ENCODE peak calls at places on chromosomes 2 and 18, in eight cellular contexts. S, M, V, O, T, E, G and F are unnamed samples.
A peak's percentile ranks its signal among the peaks of the same experiment; 100 is the strongest.

GRCh38 chr2:113877651-113878594 is 12.0 kb upstream of the ACTR3 start:
- DNase-seq in S (no peak), M (no peak), V (peak; percentile 59), O (no peak), T (peak; percentile 81), E (peak; percentile 41), G (no peak), F (no peak)

GRCh38 chr18:52070295-52070756 is 269.7 kb upstream of the DCC start:
- DNase-seq in S (no peak), M (no peak), V (no peak), O (no peak), T (no peak), E (no peak), G (no peak), F (no peak)

GRCh38 chr18:11752116-11752911 is 63.2 kb downstream of the GNAL start:
- DNase-seq in S (peak; percentile 63), M (no peak), V (peak; percentile 16), O (peak; percentile 75), T (peak; percentile 32), E (peak; percentile 20), G (peak; percentile 60), F (peak; percentile 12)

GRCh38 chr18:2898131-2898640 is 51.4 kb downstream of the EMILIN2 start:
- DNase-seq in S (no peak), M (no peak), V (peak; percentile 51), O (no peak), T (peak; percentile 79), E (no peak), G (no peak), F (no peak)

GRCh38 chr18:9148239-9148552 is 11.6 kb downstream of the ANKRD12 start:
- DNase-seq in S (no peak), M (no peak), V (no peak), O (no peak), T (no peak), E (no peak), G (no peak), F (no peak)

GRCh38 chr2:79972661-79973060 is 331.9 kb downstream of the LRRTM1 start:
- DNase-seq in S (no peak), M (no peak), V (no peak), O (no peak), T (no peak), E (no peak), G (no peak), F (no peak)

GRCh38 chr18:49101230-49101629 is 150.5 kb upstream of the SMAD7 start:
- DNase-seq in S (no peak), M (no peak), V (no peak), O (no peak), T (no peak), E (no peak), G (no peak), F (no peak)

GRCh38 chr2:95025406-95026319 is at the start of gene MAL:
- DNase-seq in S (peak; percentile 39), M (no peak), V (no peak), O (peak; percentile 84), T (peak; percentile 28), E (no peak), G (peak; percentile 71), F (peak; percentile 26)

DNA sequence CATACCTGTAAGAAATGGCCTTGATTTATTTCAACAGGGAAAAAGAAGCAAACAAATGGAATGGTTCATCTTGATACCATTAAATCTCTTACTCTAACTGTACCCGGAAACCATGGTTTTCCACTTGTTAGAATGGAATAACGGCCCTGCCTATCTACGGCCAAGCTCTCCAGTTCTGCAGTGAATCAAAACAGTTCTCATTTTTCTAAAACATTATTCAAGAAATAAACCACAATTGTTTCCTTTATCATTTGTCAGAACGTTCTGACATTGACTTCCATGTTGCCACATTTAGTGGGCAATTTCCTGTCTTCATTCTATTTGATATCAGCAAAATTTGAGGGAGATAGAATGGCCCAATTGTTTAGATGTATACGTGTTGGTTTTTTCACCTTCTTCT is 118.8 kb upstream of the CDH19 start:
- DNase-seq in S (no peak), M (no peak), V (no peak), O (no peak), T (no peak), E (no peak), G (no peak), F (no peak)
- TF ChIP-seq CTCF in S (no peak), M (no peak), V (no peak), O (no peak), T (no peak), E (no peak), G (no peak), F (no peak)

GRCh38 chr18:76922107-76922506 is 99.8 kb downstream of the ZNF236 start:
- DNase-seq in S (peak; percentile 50), M (no peak), V (peak; percentile 8), O (peak; percentile 83), T (peak; percentile 71), E (peak; percentile 63), G (peak; percentile 69), F (peak; percentile 40)
- TF ChIP-seq CTCF in S (peak; percentile 30), M (no peak), V (peak; percentile 64), O (peak; percentile 71), T (peak; percentile 56), E (peak; percentile 53), G (peak; percentile 64), F (peak; percentile 72)

GRCh38 chr18:71850602-71851001 is 693.5 kb downstream of the CBLN2 start:
- DNase-seq in S (no peak), M (no peak), V (no peak), O (no peak), T (no peak), E (no peak), G (no peak), F (no peak)

GRCh38 chr18:71844810-71845209 is 699.3 kb downstream of the CBLN2 start:
- DNase-seq in S (no peak), M (no peak), V (no peak), O (no peak), T (no peak), E (no peak), G (no peak), F (no peak)

DNA sequence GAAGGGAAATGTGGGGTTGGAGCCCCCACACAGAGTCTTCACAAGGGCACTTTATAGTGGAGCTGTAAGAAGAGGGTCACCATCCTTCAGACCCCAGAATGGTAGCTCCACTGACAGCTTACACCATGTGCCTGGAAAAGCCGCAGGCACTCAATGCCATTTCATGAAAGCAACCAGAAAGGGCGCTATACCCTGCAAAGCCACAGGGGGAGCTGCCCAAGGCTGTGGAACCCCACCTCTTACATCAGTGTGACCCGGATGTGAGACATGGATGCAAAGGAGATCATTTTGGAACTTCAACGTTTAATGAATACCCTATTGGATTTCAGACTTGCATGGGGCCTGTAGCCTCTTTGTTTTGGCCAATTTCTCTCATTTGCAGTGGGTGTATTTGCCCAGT is 694.7 kb downstream of the CBLN2 start:
- DNase-seq in S (no peak), M (no peak), V (no peak), O (peak; percentile 3), T (no peak), E (no peak), G (no peak), F (no peak)
- TF ChIP-seq CTCF in S (no peak), M (no peak), V (no peak), O (peak; percentile 19), T (no peak), E (no peak), G (peak; percentile 13), F (peak; percentile 20)

DNA sequence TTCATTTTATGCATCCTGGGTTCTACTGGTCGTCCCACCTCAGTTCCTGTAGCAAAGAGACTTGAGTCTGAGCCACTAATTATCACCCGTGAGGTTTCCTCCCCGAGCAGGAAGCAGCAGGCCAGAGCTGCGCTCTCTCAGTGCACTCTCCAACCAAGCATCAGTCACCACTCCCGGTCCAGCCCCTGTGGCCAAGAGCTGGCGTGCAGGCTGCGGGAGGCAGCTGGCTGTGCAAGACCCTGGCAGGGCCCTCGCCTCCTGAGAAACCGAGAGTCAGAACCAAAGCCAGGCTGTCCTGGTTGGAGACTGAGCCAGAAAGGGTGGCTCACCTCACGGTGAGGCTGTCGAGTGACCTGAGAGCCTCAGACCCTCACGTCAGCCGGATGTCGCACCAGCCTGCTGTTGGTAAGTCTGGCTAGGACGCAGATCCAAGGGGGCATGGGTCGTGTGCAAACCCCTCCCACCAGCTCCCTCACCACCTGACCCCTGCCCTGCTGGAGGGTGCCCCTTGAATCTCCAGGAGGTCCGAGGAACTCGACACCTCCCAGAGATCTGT is 7.1 kb downstream of the STEAP3 start:
- DNase-seq in S (peak; percentile 31), M (no peak), V (peak; percentile 65), O (peak; percentile 35), T (peak; percentile 45), E (peak; percentile 59), G (peak; percentile 59), F (no peak)
- TF ChIP-seq CTCF in S (no peak), M (no peak), V (no peak), O (no peak), T (no peak), E (no peak), G (no peak), F (no peak)

DNA sequence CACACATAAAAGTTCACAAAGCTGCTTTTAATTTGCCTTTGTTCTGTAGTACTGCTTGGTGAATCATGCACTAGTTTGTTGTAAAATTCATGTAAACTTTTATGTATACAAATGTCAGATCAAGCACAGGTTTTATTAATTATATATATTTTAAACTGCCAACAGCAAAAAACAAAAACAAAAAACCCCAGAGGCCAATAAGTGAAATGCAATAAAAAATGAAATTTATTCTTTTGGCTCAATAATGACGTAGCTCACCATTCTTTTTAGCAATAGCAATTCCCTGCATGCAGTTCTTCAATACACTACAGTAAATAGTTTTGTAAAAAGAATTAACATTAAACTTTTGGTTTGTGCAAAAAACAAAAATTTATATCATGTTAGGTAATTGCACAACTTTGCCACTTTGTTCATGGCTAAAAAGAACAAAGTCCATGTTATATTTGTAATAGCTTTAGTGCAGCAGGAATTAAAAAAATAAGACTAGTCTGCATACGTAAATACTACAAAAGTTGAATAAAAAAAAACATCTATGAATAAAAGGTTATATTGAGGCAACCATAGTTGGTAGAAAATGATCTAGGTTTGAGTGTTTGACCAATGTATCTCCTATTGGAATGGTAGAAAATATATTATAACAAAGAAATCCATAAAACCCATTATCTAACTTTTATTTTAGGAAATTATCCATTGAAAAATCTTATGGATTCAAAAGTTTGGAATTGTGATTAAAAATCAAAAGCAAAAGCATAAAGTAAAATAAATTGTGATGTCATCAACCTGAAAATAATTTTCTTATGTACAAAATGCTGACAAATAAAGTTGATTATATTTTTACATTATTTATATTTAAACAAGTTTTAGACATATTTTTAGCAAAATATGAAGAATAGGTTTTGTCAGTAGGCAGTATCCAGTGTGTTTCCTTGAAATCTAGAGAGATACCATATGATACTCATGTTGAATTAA is 115.6 kb downstream of the SCN3A start:
- DNase-seq in S (no peak), M (no peak), V (no peak), O (no peak), T (no peak), E (no peak), G (no peak), F (no peak)
- TF ChIP-seq CTCF in S (peak; percentile 62), M (no peak), V (no peak), O (no peak), T (no peak), E (no peak), G (peak; percentile 46), F (no peak)